ENCODE peak calls at places on chromosomes 13 and 19, in seven cellular contexts. A is fibroblast of the conjunctiva, G is EL, M is NCI-H1092, I is AG08395, P is T follicular helper cell, O is esophagus muscularis mucosa. F is an unnamed sample.
A peak's percentile ranks its signal among the peaks of the same experiment; 100 is the strongest.

GRCh38 chr13:109199280-109199679 is 569.9 kb downstream of the MYO16 start:
- DNase-seq in A (no peak), G (no peak), M (no peak), I (no peak), P (no peak), O (no peak), F (no peak)

GRCh38 chr19:57888494-57889231 is at the start of gene ZNF814:
- DNase-seq in A (peak; percentile 69), G (peak; percentile 48), M (no peak), I (peak; percentile 73), P (peak; percentile 72), O (peak; percentile 94), F (peak; percentile 87)

GRCh38 chr13:78603240-78603947 is at the start of gene POU4F1:
- DNase-seq in A (no peak), G (peak; percentile 21), M (peak; percentile 95), I (no peak), P (peak; percentile 40), O (no peak), F (no peak)

GRCh38 chr19:16445238-16446107 is 26.3 kb downstream of the EPS15L1 start:
- DNase-seq in A (no peak), G (peak; percentile 69), M (no peak), I (no peak), P (no peak), O (no peak), F (no peak)

GRCh38 chr19:15631817-15632216 is 8.9 kb upstream of the CYP4F3 start:
- DNase-seq in A (no peak), G (peak; percentile 14), M (no peak), I (no peak), P (peak; percentile 2), O (no peak), F (peak; percentile 20)

GRCh38 chr19:38711726-38712153 is 32.5 kb downstream of the CAPN12 start:
- DNase-seq in A (peak; percentile 67), G (peak; percentile 96), M (peak; percentile 13), I (peak; percentile 97), P (no peak), O (no peak), F (no peak)

GRCh38 chr19:51803965-51804364 is 9.0 kb downstream of the FPR3 start:
- DNase-seq in A (no peak), G (no peak), M (no peak), I (no peak), P (no peak), O (no peak), F (no peak)

GRCh38 chr19:34603003-34603402 is 74.0 kb downstream of the SCGB2B2 start:
- DNase-seq in A (no peak), G (no peak), M (no peak), I (no peak), P (no peak), O (no peak), F (no peak)

GRCh38 chr19:35949131-35949530 is 13.0 kb downstream of the LRFN3 start:
- DNase-seq in A (no peak), G (no peak), M (no peak), I (no peak), P (no peak), O (no peak), F (no peak)

GRCh38 chr13:23792680-23793079 is 96.5 kb downstream of the MIPEP start:
- DNase-seq in A (no peak), G (no peak), M (no peak), I (no peak), P (no peak), O (no peak), F (no peak)

GRCh38 chr19:49862411-49863253 is 4.7 kb downstream of the PNKP start:
- DNase-seq in A (no peak), G (no peak), M (no peak), I (no peak), P (no peak), O (no peak), F (no peak)

GRCh38 chr19:16886305-16886880 is 2.4 kb upstream of the F2RL3 start:
- DNase-seq in A (peak; percentile 58), G (peak; percentile 57), M (no peak), I (peak; percentile 71), P (no peak), O (no peak), F (no peak)

GRCh38 chr13:94243551-94243950 is 235.9 kb downstream of the DCT start:
- DNase-seq in A (no peak), G (no peak), M (no peak), I (peak; percentile 14), P (no peak), O (no peak), F (no peak)

GRCh38 chr13:49495783-49496762 is at the start of gene PHF11:
- DNase-seq in A (peak; percentile 45), G (peak; percentile 86), M (no peak), I (peak; percentile 76), P (peak; percentile 77), O (peak; percentile 94), F (peak; percentile 16)